ENCODE peak calls at places on chromosomes 13 and 19, in nine cellular contexts. One of them, this sample, is unnamed.

GRCh38 chr19:12806242-12807131 is at the start of gene RNASEH2A:
- DNase-seq in prostate gland: peak; percentile 85
- DNase-seq in progenitor cell of endocrine pancreas: peak; percentile 75
- DNase-seq in hepatocyte: peak; percentile 95
- DNase-seq in foreskin fibroblast: peak; percentile 87
- DNase-seq in psoas muscle: peak; percentile 95
- DNase-seq in neural crest cell: peak; percentile 86
- DNase-seq in H1: peak; percentile 91
- DNase-seq in brain microvascular endothelial cell: peak; percentile 82
- DNase-seq in this sample: peak; percentile 95

GRCh38 chr19:9531933-9532332 is 6.5 kb downstream of the ZNF426 start:
- DNase-seq in prostate gland: no peak
- DNase-seq in progenitor cell of endocrine pancreas: no peak
- DNase-seq in hepatocyte: no peak
- DNase-seq in foreskin fibroblast: no peak
- DNase-seq in psoas muscle: no peak
- DNase-seq in neural crest cell: no peak
- DNase-seq in H1: no peak
- DNase-seq in brain microvascular endothelial cell: peak; percentile 12
- DNase-seq in this sample: peak; percentile 78

GRCh38 chr13:92122454-92122853 is 724.0 kb downstream of the GPC5 start:
- DNase-seq in prostate gland: no peak
- DNase-seq in progenitor cell of endocrine pancreas: no peak
- DNase-seq in hepatocyte: no peak
- DNase-seq in foreskin fibroblast: no peak
- DNase-seq in psoas muscle: no peak
- DNase-seq in neural crest cell: no peak
- DNase-seq in H1: no peak
- DNase-seq in brain microvascular endothelial cell: no peak
- DNase-seq in this sample: peak; percentile 1

GRCh38 chr13:59856281-59856810 is 307.4 kb downstream of the DIAPH3 start:
- DNase-seq in prostate gland: no peak
- DNase-seq in progenitor cell of endocrine pancreas: no peak
- DNase-seq in hepatocyte: no peak
- DNase-seq in foreskin fibroblast: no peak
- DNase-seq in psoas muscle: no peak
- DNase-seq in neural crest cell: no peak
- DNase-seq in H1: no peak
- DNase-seq in brain microvascular endothelial cell: no peak
- DNase-seq in this sample: no peak

GRCh38 chr19:49387936-49388372 is at the start of gene KASH5:
- DNase-seq in prostate gland: peak; percentile 44
- DNase-seq in progenitor cell of endocrine pancreas: no peak
- DNase-seq in hepatocyte: no peak
- DNase-seq in foreskin fibroblast: no peak
- DNase-seq in psoas muscle: peak; percentile 92
- DNase-seq in neural crest cell: no peak
- DNase-seq in H1: no peak
- DNase-seq in brain microvascular endothelial cell: no peak
- DNase-seq in this sample: peak; percentile 15

GRCh38 chr19:43311706-43312105 is 41.8 kb upstream of the CD177 start:
- DNase-seq in prostate gland: no peak
- DNase-seq in progenitor cell of endocrine pancreas: no peak
- DNase-seq in hepatocyte: no peak
- DNase-seq in foreskin fibroblast: no peak
- DNase-seq in psoas muscle: no peak
- DNase-seq in neural crest cell: no peak
- DNase-seq in H1: no peak
- DNase-seq in brain microvascular endothelial cell: no peak
- DNase-seq in this sample: no peak

GRCh38 chr13:111337206-111337605 is 16.8 kb downstream of the TEX29 start:
- DNase-seq in prostate gland: peak; percentile 2
- DNase-seq in progenitor cell of endocrine pancreas: no peak
- DNase-seq in hepatocyte: peak; percentile 63
- DNase-seq in foreskin fibroblast: peak; percentile 96
- DNase-seq in psoas muscle: no peak
- DNase-seq in neural crest cell: no peak
- DNase-seq in H1: no peak
- DNase-seq in brain microvascular endothelial cell: peak; percentile 70
- DNase-seq in this sample: peak; percentile 92

GRCh38 chr13:47955836-47956235 is 45.2 kb downstream of the SUCLA2 start:
- DNase-seq in prostate gland: no peak
- DNase-seq in progenitor cell of endocrine pancreas: no peak
- DNase-seq in hepatocyte: no peak
- DNase-seq in foreskin fibroblast: no peak
- DNase-seq in psoas muscle: no peak
- DNase-seq in neural crest cell: no peak
- DNase-seq in H1: no peak
- DNase-seq in brain microvascular endothelial cell: no peak
- DNase-seq in this sample: no peak

GRCh38 chr13:96141032-96141431 is 51.1 kb downstream of the HS6ST3 start:
- DNase-seq in prostate gland: no peak
- DNase-seq in progenitor cell of endocrine pancreas: no peak
- DNase-seq in hepatocyte: peak; percentile 59
- DNase-seq in foreskin fibroblast: peak; percentile 5
- DNase-seq in psoas muscle: no peak
- DNase-seq in neural crest cell: no peak
- DNase-seq in H1: no peak
- DNase-seq in brain microvascular endothelial cell: no peak
- DNase-seq in this sample: peak; percentile 68

GRCh38 chr13:40653558-40654318 is 12.7 kb downstream of the FOXO1 start:
- DNase-seq in prostate gland: no peak
- DNase-seq in progenitor cell of endocrine pancreas: no peak
- DNase-seq in hepatocyte: no peak
- DNase-seq in foreskin fibroblast: no peak
- DNase-seq in psoas muscle: no peak
- DNase-seq in neural crest cell: no peak
- DNase-seq in H1: no peak
- DNase-seq in brain microvascular endothelial cell: no peak
- DNase-seq in this sample: peak; percentile 47

GRCh38 chr13:45833663-45834062 is 17.9 kb downstream of the SIAH3 start:
- DNase-seq in prostate gland: peak; percentile 51
- DNase-seq in progenitor cell of endocrine pancreas: no peak
- DNase-seq in hepatocyte: peak; percentile 57
- DNase-seq in foreskin fibroblast: peak; percentile 53
- DNase-seq in psoas muscle: peak; percentile 85
- DNase-seq in neural crest cell: no peak
- DNase-seq in H1: peak; percentile 19
- DNase-seq in brain microvascular endothelial cell: no peak
- DNase-seq in this sample: peak; percentile 49
- TF ChIP-seq CTCF in prostate gland: no peak
- TF ChIP-seq CTCF in progenitor cell of endocrine pancreas: no peak
- TF ChIP-seq CTCF in hepatocyte: no peak
- TF ChIP-seq CTCF in foreskin fibroblast: no peak
- TF ChIP-seq CTCF in psoas muscle: no peak
- TF ChIP-seq CTCF in neural crest cell: no peak
- TF ChIP-seq CTCF in H1: no peak
- TF ChIP-seq CTCF in brain microvascular endothelial cell: no peak
- TF ChIP-seq CTCF in this sample: no peak

DNA sequence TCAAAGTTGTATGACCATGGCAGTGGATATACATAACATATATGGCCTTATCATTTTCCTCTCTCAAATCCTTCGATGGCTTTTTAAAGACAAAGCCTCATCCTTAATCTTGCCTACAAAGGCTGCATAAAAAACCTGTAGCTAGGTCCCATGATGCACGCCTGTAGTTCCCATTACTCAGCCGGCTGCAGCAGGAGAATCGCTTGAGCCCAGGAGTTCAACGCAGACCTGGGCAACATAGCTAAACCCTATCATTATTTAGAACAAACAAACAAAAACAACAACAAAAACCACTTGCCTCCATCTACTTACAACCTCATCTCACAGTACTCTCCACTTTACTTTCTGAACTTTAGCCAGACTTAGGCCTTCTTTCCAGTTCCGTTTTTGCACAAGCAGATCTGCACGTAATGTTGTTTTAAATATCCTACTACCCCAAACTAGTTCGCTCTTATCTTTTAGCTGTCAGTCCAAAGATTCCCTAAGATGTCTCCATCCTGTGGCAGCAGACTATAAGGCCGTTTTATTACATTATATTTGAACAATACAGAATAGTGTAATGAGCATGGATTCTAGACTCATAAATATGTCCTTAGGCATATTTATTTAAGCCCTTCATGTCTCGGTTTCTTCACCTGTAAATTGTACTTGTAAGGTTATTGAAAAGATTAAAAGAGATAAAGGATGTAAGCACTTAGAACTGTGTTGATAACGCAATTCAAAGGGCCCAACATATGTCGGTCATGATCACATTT is 969 bp upstream of the POMP start:
- DNase-seq in prostate gland: no peak
- DNase-seq in progenitor cell of endocrine pancreas: no peak
- DNase-seq in hepatocyte: peak; percentile 22
- DNase-seq in foreskin fibroblast: no peak
- DNase-seq in psoas muscle: no peak
- DNase-seq in neural crest cell: no peak
- DNase-seq in H1: no peak
- DNase-seq in brain microvascular endothelial cell: no peak
- DNase-seq in this sample: peak; percentile 61
- TF ChIP-seq CTCF in prostate gland: no peak
- TF ChIP-seq CTCF in progenitor cell of endocrine pancreas: no peak
- TF ChIP-seq CTCF in hepatocyte: peak; percentile 34
- TF ChIP-seq CTCF in foreskin fibroblast: peak; percentile 12
- TF ChIP-seq CTCF in psoas muscle: no peak
- TF ChIP-seq CTCF in neural crest cell: no peak
- TF ChIP-seq CTCF in H1: no peak
- TF ChIP-seq CTCF in brain microvascular endothelial cell: peak; percentile 33
- TF ChIP-seq CTCF in this sample: peak; percentile 7

GRCh38 chr19:2337329-2337707 is 8.8 kb downstream of the SPPL2B start:
- DNase-seq in prostate gland: no peak
- DNase-seq in progenitor cell of endocrine pancreas: no peak
- DNase-seq in hepatocyte: peak; percentile 80
- DNase-seq in foreskin fibroblast: peak; percentile 35
- DNase-seq in psoas muscle: peak; percentile 73
- DNase-seq in neural crest cell: peak; percentile 69
- DNase-seq in H1: peak; percentile 77
- DNase-seq in brain microvascular endothelial cell: peak; percentile 24
- DNase-seq in this sample: peak; percentile 37
- TF ChIP-seq CTCF in prostate gland: no peak
- TF ChIP-seq CTCF in progenitor cell of endocrine pancreas: peak; percentile 32
- TF ChIP-seq CTCF in hepatocyte: peak; percentile 16
- TF ChIP-seq CTCF in foreskin fibroblast: peak; percentile 4
- TF ChIP-seq CTCF in psoas muscle: peak; percentile 27
- TF ChIP-seq CTCF in neural crest cell: peak; percentile 58
- TF ChIP-seq CTCF in H1: peak; percentile 46
- TF ChIP-seq CTCF in brain microvascular endothelial cell: peak; percentile 62
- TF ChIP-seq CTCF in this sample: peak; percentile 8

DNA sequence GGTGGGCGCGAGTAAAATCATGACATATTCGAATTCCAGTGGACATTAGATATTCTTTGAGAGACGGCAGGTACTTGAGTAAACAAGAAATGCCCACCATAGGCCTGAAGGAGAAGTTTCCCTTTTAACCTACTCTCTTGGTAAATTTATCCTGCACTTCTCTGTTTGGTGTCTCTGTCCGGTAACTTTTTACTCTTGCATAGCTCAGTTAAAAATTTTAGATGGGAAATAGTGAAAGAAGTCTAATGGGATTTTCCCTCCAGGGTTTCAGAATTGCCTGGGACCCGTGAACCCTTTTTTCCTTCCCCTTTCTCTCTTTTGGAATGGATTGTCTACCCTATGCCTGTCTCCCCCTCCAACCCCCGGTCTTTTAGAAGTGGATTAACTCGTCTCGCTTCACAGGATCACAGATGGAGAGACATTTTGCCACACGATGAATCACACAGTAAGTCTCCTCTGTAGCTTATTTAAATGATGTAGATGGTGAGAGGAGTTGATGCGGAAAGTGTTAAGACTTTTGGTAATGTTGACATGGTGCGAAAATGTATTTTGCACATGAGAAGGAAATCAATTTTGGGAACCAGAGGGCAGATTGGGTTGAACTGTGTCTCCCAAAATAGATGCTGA is 511 bp upstream of the MIPEP start:
- DNase-seq in prostate gland: no peak
- DNase-seq in progenitor cell of endocrine pancreas: no peak
- DNase-seq in hepatocyte: no peak
- DNase-seq in foreskin fibroblast: no peak
- DNase-seq in psoas muscle: no peak
- DNase-seq in neural crest cell: no peak
- DNase-seq in H1: no peak
- DNase-seq in brain microvascular endothelial cell: no peak
- DNase-seq in this sample: peak; percentile 31
- TF ChIP-seq CTCF in prostate gland: no peak
- TF ChIP-seq CTCF in progenitor cell of endocrine pancreas: no peak
- TF ChIP-seq CTCF in hepatocyte: no peak
- TF ChIP-seq CTCF in foreskin fibroblast: no peak
- TF ChIP-seq CTCF in psoas muscle: no peak
- TF ChIP-seq CTCF in neural crest cell: peak; percentile 11
- TF ChIP-seq CTCF in H1: no peak
- TF ChIP-seq CTCF in brain microvascular endothelial cell: no peak
- TF ChIP-seq CTCF in this sample: no peak

GRCh38 chr19:45293682-45294081 is 29.0 kb downstream of the CKM start:
- DNase-seq in prostate gland: no peak
- DNase-seq in progenitor cell of endocrine pancreas: no peak
- DNase-seq in hepatocyte: no peak
- DNase-seq in foreskin fibroblast: no peak
- DNase-seq in psoas muscle: no peak
- DNase-seq in neural crest cell: no peak
- DNase-seq in H1: no peak
- DNase-seq in brain microvascular endothelial cell: no peak
- DNase-seq in this sample: no peak
- TF ChIP-seq CTCF in prostate gland: no peak
- TF ChIP-seq CTCF in progenitor cell of endocrine pancreas: no peak
- TF ChIP-seq CTCF in hepatocyte: no peak
- TF ChIP-seq CTCF in foreskin fibroblast: no peak
- TF ChIP-seq CTCF in psoas muscle: no peak
- TF ChIP-seq CTCF in neural crest cell: no peak
- TF ChIP-seq CTCF in H1: no peak
- TF ChIP-seq CTCF in brain microvascular endothelial cell: no peak
- TF ChIP-seq CTCF in this sample: no peak